ENCODE peak calls at places on chromosomes 4 and X, in eight cellular contexts. A is stomach; V is GM04503; S is fibroblast of the aortic adventitia; J is kidney tubule cell; Y is activated CD4-positive, alpha-beta T cell treated with anti-CD3 and anti-CD28 coated beads, Interleukin-2, amount 50 U/mL, for 1 hour; Z is HS-5; O is NAMALWA. W is an unnamed sample.

GRCh38 chrX:116272328-116272727 is 101.8 kb downstream of the AGTR2 start:
- DNase-seq in Z (peak), V (peak), S (peak), A (no peak), Y (no peak), O (no peak), J (peak), W (peak)

GRCh38 chrX:21529771-21530170 is 128.4 kb downstream of the KLHL34 start:
- DNase-seq in S (no peak), Y (no peak), A (no peak), J (no peak), Z (peak), O (no peak), V (no peak), W (no peak)

GRCh38 chr4:76549765-76550164 is 114.7 kb downstream of the SHROOM3 start:
- DNase-seq in A (no peak), O (no peak), Y (no peak), Z (no peak), V (no peak), J (no peak), S (no peak), W (no peak)

GRCh38 chr4:186078977-186079697 is 10.2 kb downstream of the TLR3 start:
- DNase-seq in Y (no peak), S (no peak), J (peak), A (no peak), Z (no peak), O (no peak), V (no peak), W (no peak)

GRCh38 chr4:2600878-2601277 is 64.4 kb downstream of the FAM193A start:
- DNase-seq in Y (no peak), A (no peak), J (no peak), S (no peak), V (no peak), O (no peak), Z (no peak), W (no peak)

GRCh38 chr4:17717301-17717700 is 64.1 kb downstream of the FAM184B start:
- DNase-seq in Z (no peak), J (no peak), Y (no peak), A (no peak), O (no peak), S (no peak), V (no peak), W (no peak)

GRCh38 chrX:130330706-130331105 is 9.0 kb upstream of the SLC25A14 start:
- DNase-seq in V (no peak), A (peak), O (peak), J (peak), Z (no peak), Y (peak), S (peak), W (peak)

GRCh38 chr4:16253127-16253960 is 27.1 kb upstream of the TAPT1 start:
- DNase-seq in A (no peak), V (peak), S (peak), J (peak), Y (no peak), Z (peak), O (no peak), W (peak)

GRCh38 chrX:52574416-52575275 is 57.8 kb upstream of the XAGE1B start:
- DNase-seq in Z (no peak), V (peak), A (no peak), O (peak), J (peak), S (peak), Y (no peak), W (peak)

GRCh38 chrX:12113321-12113720 is 25.0 kb upstream of the FRMPD4 start:
- DNase-seq in A (no peak), O (no peak), Z (no peak), V (no peak), J (no peak), S (peak), Y (no peak), W (no peak)

GRCh38 chr4:9964884-9965283 is 56.4 kb downstream of the SLC2A9 start:
- DNase-seq in Y (no peak), V (no peak), S (no peak), J (no peak), Z (no peak), O (no peak), A (no peak), W (peak)

GRCh38 chr4:97432551-97432950 is 710.7 kb downstream of the STPG2 start:
- DNase-seq in S (no peak), A (no peak), Z (no peak), V (no peak), Y (no peak), J (peak), O (no peak), W (peak)

GRCh38 chr4:20176881-20177280 is 74.8 kb upstream of the SLIT2 start:
- DNase-seq in S (no peak), A (no peak), Z (no peak), J (peak), O (no peak), V (no peak), Y (no peak), W (no peak)

GRCh38 chr4:46258436-46258835 is 131.5 kb downstream of the GABRA2 start:
- DNase-seq in S (no peak), O (no peak), Z (no peak), V (no peak), Y (no peak), J (no peak), A (no peak), W (no peak)

GRCh38 chr4:20463176-20463430 is 211.4 kb downstream of the SLIT2 start:
- DNase-seq in V (no peak), J (no peak), O (no peak), A (no peak), Y (no peak), S (no peak), Z (no peak), W (no peak)